ENCODE peak calls at places on chromosomes 6 and 20, in nine cellular contexts. C is H54, B is NCI-H69, M is foreskin fibroblast, T is GM06990, Q is midbrain, H is prostate gland, J is T-cell, I is head of caudate nucleus. K is an unnamed sample.
A peak's percentile ranks its signal among the peaks of the same experiment; 100 is the strongest.

GRCh38 chr6:137136065-137136464 is 37.4 kb downstream of the IL22RA2 start:
- DNase-seq in C (no peak), B (no peak), M (no peak), T (no peak), Q (no peak), H (no peak), J (no peak), I (no peak), K (no peak)

GRCh38 chr6:85662251-85662650 is 19.6 kb upstream of the SYNCRIP start:
- DNase-seq in C (no peak), B (no peak), M (no peak), T (no peak), Q (no peak), H (no peak), J (no peak), I (no peak), K (no peak)

GRCh38 chr6:83815631-83816030 is 37.5 kb upstream of the RIPPLY2 start:
- DNase-seq in C (no peak), B (peak; percentile 19), M (no peak), T (no peak), Q (no peak), H (no peak), J (no peak), I (no peak), K (no peak)

GRCh38 chr20:23303325-23304102 is 47.1 kb upstream of the NXT1 start:
- DNase-seq in C (no peak), B (no peak), M (no peak), T (no peak), Q (no peak), H (no peak), J (no peak), I (no peak), K (no peak)

GRCh38 chr6:139311826-139312225 is 20.0 kb upstream of the TXLNB start:
- DNase-seq in C (no peak), B (no peak), M (no peak), T (no peak), Q (no peak), H (no peak), J (no peak), I (no peak), K (no peak)

GRCh38 chr6:134468633-134469032 is 150.7 kb upstream of the SGK1 start:
- DNase-seq in C (no peak), B (peak; percentile 73), M (no peak), T (no peak), Q (no peak), H (no peak), J (no peak), I (no peak), K (no peak)

GRCh38 chr20:49813305-49813974 is 812 bp downstream of the SLC9A8 start:
- DNase-seq in C (no peak), B (no peak), M (no peak), T (no peak), Q (no peak), H (no peak), J (no peak), I (no peak), K (no peak)

GRCh38 chr6:43076093-43076927 is at the start of gene PTK7:
- DNase-seq in C (peak; percentile 47), B (peak; percentile 96), M (peak; percentile 53), T (no peak), Q (no peak), H (peak; percentile 70), J (no peak), I (peak; percentile 51), K (peak; percentile 97)

GRCh38 chr20:62891111-62891510 is 29.5 kb upstream of the TCFL5 start:
- DNase-seq in C (no peak), B (no peak), M (no peak), T (no peak), Q (no peak), H (no peak), J (peak; percentile 31), I (no peak), K (no peak)

GRCh38 chr6:111663692-111664564 is 58.2 kb upstream of the TRAF3IP2 start:
- DNase-seq in C (no peak), B (peak; percentile 17), M (peak; percentile 67), T (no peak), Q (peak; percentile 37), H (no peak), J (no peak), I (peak; percentile 63), K (peak; percentile 96)

GRCh38 chr6:89298680-89299450 is 16.2 kb downstream of the GABRR2 start:
- DNase-seq in C (peak; percentile 22), B (no peak), M (peak; percentile 38), T (no peak), Q (no peak), H (no peak), J (no peak), I (no peak), K (no peak)

GRCh38 chr6:14254505-14254904 is 136.9 kb downstream of the CD83 start:
- DNase-seq in C (no peak), B (no peak), M (no peak), T (no peak), Q (no peak), H (no peak), J (no peak), I (no peak), K (no peak)

GRCh38 chr6:169288591-169288990 is 34.9 kb upstream of the THBS2 start:
- DNase-seq in C (no peak), B (no peak), M (peak; percentile 72), T (no peak), Q (no peak), H (no peak), J (no peak), I (no peak), K (no peak)

GRCh38 chr6:125869427-125869826 is 78.7 kb downstream of the NCOA7 start:
- DNase-seq in C (no peak), B (no peak), M (no peak), T (no peak), Q (peak; percentile 29), H (no peak), J (no peak), I (no peak), K (no peak)

GRCh38 chr20:46959081-46959692 is 64.5 kb downstream of the EYA2 start:
- DNase-seq in C (peak; percentile 36), B (peak; percentile 63), M (peak; percentile 92), T (no peak), Q (no peak), H (no peak), J (no peak), I (no peak), K (no peak)

GRCh38 chr6:56372621-56373020 is 125.2 kb upstream of the COL21A1 start:
- DNase-seq in C (no peak), B (no peak), M (no peak), T (no peak), Q (no peak), H (no peak), J (no peak), I (no peak), K (no peak)

GRCh38 chr20:22795897-22796296 is 211.5 kb upstream of the FOXA2 start:
- DNase-seq in C (peak; percentile 41), B (no peak), M (peak; percentile 97), T (no peak), Q (no peak), H (no peak), J (no peak), I (no peak), K (no peak)

GRCh38 chr20:56797023-56797422 is 167.9 kb downstream of the TFAP2C start:
- DNase-seq in C (no peak), B (no peak), M (no peak), T (no peak), Q (no peak), H (no peak), J (no peak), I (no peak), K (no peak)

GRCh38 chr6:7640607-7641577 is 50.9 kb downstream of the SNRNP48 start:
- DNase-seq in C (peak; percentile 63), B (no peak), M (no peak), T (no peak), Q (no peak), H (no peak), J (no peak), I (no peak), K (peak; percentile 36)

GRCh38 chr20:37741055-37741454 is 47.2 kb downstream of the CTNNBL1 start:
- DNase-seq in C (peak; percentile 21), B (no peak), M (peak; percentile 10), T (no peak), Q (no peak), H (no peak), J (no peak), I (no peak), K (no peak)

GRCh38 chr6:104625536-104625935 is 234.2 kb downstream of the HACE1 start:
- DNase-seq in C (peak; percentile 11), B (no peak), M (peak; percentile 34), T (no peak), Q (no peak), H (peak; percentile 13), J (no peak), I (no peak), K (no peak)

GRCh38 chr6:18823782-18824386 is 436.7 kb downstream of the RNF144B start:
- DNase-seq in C (peak; percentile 2), B (peak; percentile 54), M (peak; percentile 0), T (no peak), Q (no peak), H (no peak), J (no peak), I (no peak), K (peak; percentile 89)

GRCh38 chr6:27668442-27669275 is 195.8 kb upstream of the ZNF184 start:
- DNase-seq in C (peak; percentile 36), B (peak; percentile 97), M (peak; percentile 56), T (peak; percentile 79), Q (peak; percentile 40), H (no peak), J (no peak), I (peak; percentile 46), K (peak; percentile 88)

GRCh38 chr6:154229796-154230195 is 126.8 kb downstream of the IPCEF1 start:
- DNase-seq in C (no peak), B (no peak), M (no peak), T (peak; percentile 16), Q (no peak), H (no peak), J (no peak), I (no peak), K (no peak)

GRCh38 chr6:2496291-2496690 is 250.9 kb upstream of the GMDS start:
- DNase-seq in C (no peak), B (no peak), M (no peak), T (no peak), Q (no peak), H (no peak), J (no peak), I (no peak), K (no peak)

GRCh38 chr6:2037230-2037926 is 208.0 kb downstream of the GMDS start:
- DNase-seq in C (no peak), B (peak; percentile 16), M (no peak), T (no peak), Q (no peak), H (no peak), J (no peak), I (no peak), K (peak; percentile 59)

GRCh38 chr6:164640946-164641345 is 668.5 kb downstream of the C6orf118 start:
- DNase-seq in C (no peak), B (peak; percentile 25), M (no peak), T (no peak), Q (peak; percentile 15), H (no peak), J (no peak), I (peak; percentile 53), K (no peak)

GRCh38 chr6:47153066-47153755 is 111.1 kb upstream of the ADGRF1 start:
- DNase-seq in C (peak; percentile 57), B (no peak), M (no peak), T (no peak), Q (no peak), H (no peak), J (no peak), I (no peak), K (peak; percentile 17)

K was measured in GM23338.